ENCODE peak calls at places on chromosomes 2 and 18, in nine cellular contexts. One of them, this sample, is unnamed.

GRCh38 chr2:134461511-134461910 is 207.6 kb downstream of the MGAT5 start:
- DNase-seq in Kasumi-1: no peak
- DNase-seq in mesothelial cell of epicardium: no peak
- DNase-seq in GM18507: no peak
- DNase-seq in activated naive CD4-positive, alpha-beta T cell treated with anti-CD3 and anti-CD28 coated beads, Interleukin-2, amount 50 U/mL, for 16 hours: no peak
- DNase-seq in CD4-positive, alpha-beta memory T cell: no peak
- DNase-seq in CD8-positive, alpha-beta T cell: no peak
- DNase-seq in mesendoderm: no peak
- DNase-seq in stimulated activated CD4-positive, alpha-beta T cell treated with anti-CD3 and anti-CD28 coated beads, Interleukin-1b, Interleukin-23, amount 100 ng/mL, for 24 hours: no peak
- DNase-seq in this sample: no peak

GRCh38 chr18:12239426-12239825 is 14.7 kb upstream of the CIDEA start:
- DNase-seq in Kasumi-1: no peak
- DNase-seq in mesothelial cell of epicardium: no peak
- DNase-seq in GM18507: no peak
- DNase-seq in activated naive CD4-positive, alpha-beta T cell treated with anti-CD3 and anti-CD28 coated beads, Interleukin-2, amount 50 U/mL, for 16 hours: no peak
- DNase-seq in CD4-positive, alpha-beta memory T cell: no peak
- DNase-seq in CD8-positive, alpha-beta T cell: no peak
- DNase-seq in mesendoderm: no peak
- DNase-seq in stimulated activated CD4-positive, alpha-beta T cell treated with anti-CD3 and anti-CD28 coated beads, Interleukin-1b, Interleukin-23, amount 100 ng/mL, for 24 hours: no peak
- DNase-seq in this sample: no peak

GRCh38 chr2:147844691-147845607 is at the start of gene ACVR2A:
- DNase-seq in Kasumi-1: peak; percentile 66
- DNase-seq in mesothelial cell of epicardium: peak; percentile 23
- DNase-seq in GM18507: no peak
- DNase-seq in activated naive CD4-positive, alpha-beta T cell treated with anti-CD3 and anti-CD28 coated beads, Interleukin-2, amount 50 U/mL, for 16 hours: peak; percentile 36
- DNase-seq in CD4-positive, alpha-beta memory T cell: peak; percentile 67
- DNase-seq in CD8-positive, alpha-beta T cell: peak; percentile 62
- DNase-seq in mesendoderm: peak; percentile 78
- DNase-seq in stimulated activated CD4-positive, alpha-beta T cell treated with anti-CD3 and anti-CD28 coated beads, Interleukin-1b, Interleukin-23, amount 100 ng/mL, for 24 hours: peak; percentile 17
- DNase-seq in this sample: peak; percentile 41

GRCh38 chr2:43157506-43158232 is 68.7 kb downstream of the ZFP36L2 start:
- DNase-seq in Kasumi-1: no peak
- DNase-seq in mesothelial cell of epicardium: no peak
- DNase-seq in GM18507: no peak
- DNase-seq in activated naive CD4-positive, alpha-beta T cell treated with anti-CD3 and anti-CD28 coated beads, Interleukin-2, amount 50 U/mL, for 16 hours: no peak
- DNase-seq in CD4-positive, alpha-beta memory T cell: no peak
- DNase-seq in CD8-positive, alpha-beta T cell: no peak
- DNase-seq in mesendoderm: no peak
- DNase-seq in stimulated activated CD4-positive, alpha-beta T cell treated with anti-CD3 and anti-CD28 coated beads, Interleukin-1b, Interleukin-23, amount 100 ng/mL, for 24 hours: no peak
- DNase-seq in this sample: no peak

GRCh38 chr2:219174146-219174545 is 2.6 kb downstream of the CNPPD1 start:
- DNase-seq in Kasumi-1: no peak
- DNase-seq in mesothelial cell of epicardium: no peak
- DNase-seq in GM18507: no peak
- DNase-seq in activated naive CD4-positive, alpha-beta T cell treated with anti-CD3 and anti-CD28 coated beads, Interleukin-2, amount 50 U/mL, for 16 hours: no peak
- DNase-seq in CD4-positive, alpha-beta memory T cell: no peak
- DNase-seq in CD8-positive, alpha-beta T cell: no peak
- DNase-seq in mesendoderm: no peak
- DNase-seq in stimulated activated CD4-positive, alpha-beta T cell treated with anti-CD3 and anti-CD28 coated beads, Interleukin-1b, Interleukin-23, amount 100 ng/mL, for 24 hours: no peak
- DNase-seq in this sample: no peak

GRCh38 chr2:109164739-109165221 is 35.8 kb downstream of the SH3RF3 start:
- DNase-seq in Kasumi-1: peak; percentile 54
- DNase-seq in mesothelial cell of epicardium: no peak
- DNase-seq in GM18507: no peak
- DNase-seq in activated naive CD4-positive, alpha-beta T cell treated with anti-CD3 and anti-CD28 coated beads, Interleukin-2, amount 50 U/mL, for 16 hours: no peak
- DNase-seq in CD4-positive, alpha-beta memory T cell: no peak
- DNase-seq in CD8-positive, alpha-beta T cell: no peak
- DNase-seq in mesendoderm: no peak
- DNase-seq in stimulated activated CD4-positive, alpha-beta T cell treated with anti-CD3 and anti-CD28 coated beads, Interleukin-1b, Interleukin-23, amount 100 ng/mL, for 24 hours: no peak
- DNase-seq in this sample: no peak

GRCh38 chr18:50096766-50097435 is 98.0 kb downstream of the MYO5B start:
- DNase-seq in Kasumi-1: no peak
- DNase-seq in mesothelial cell of epicardium: no peak
- DNase-seq in GM18507: no peak
- DNase-seq in activated naive CD4-positive, alpha-beta T cell treated with anti-CD3 and anti-CD28 coated beads, Interleukin-2, amount 50 U/mL, for 16 hours: no peak
- DNase-seq in CD4-positive, alpha-beta memory T cell: no peak
- DNase-seq in CD8-positive, alpha-beta T cell: no peak
- DNase-seq in mesendoderm: no peak
- DNase-seq in stimulated activated CD4-positive, alpha-beta T cell treated with anti-CD3 and anti-CD28 coated beads, Interleukin-1b, Interleukin-23, amount 100 ng/mL, for 24 hours: no peak
- DNase-seq in this sample: no peak

GRCh38 chr2:134170269-134170668 is 83.6 kb upstream of the MGAT5 start:
- DNase-seq in Kasumi-1: no peak
- DNase-seq in mesothelial cell of epicardium: no peak
- DNase-seq in GM18507: no peak
- DNase-seq in activated naive CD4-positive, alpha-beta T cell treated with anti-CD3 and anti-CD28 coated beads, Interleukin-2, amount 50 U/mL, for 16 hours: no peak
- DNase-seq in CD4-positive, alpha-beta memory T cell: no peak
- DNase-seq in CD8-positive, alpha-beta T cell: no peak
- DNase-seq in mesendoderm: no peak
- DNase-seq in stimulated activated CD4-positive, alpha-beta T cell treated with anti-CD3 and anti-CD28 coated beads, Interleukin-1b, Interleukin-23, amount 100 ng/mL, for 24 hours: no peak
- DNase-seq in this sample: no peak

GRCh38 chr2:96164459-96165184 is 19.4 kb upstream of the DUSP2 start:
- DNase-seq in Kasumi-1: no peak
- DNase-seq in mesothelial cell of epicardium: no peak
- DNase-seq in GM18507: peak; percentile 84
- DNase-seq in activated naive CD4-positive, alpha-beta T cell treated with anti-CD3 and anti-CD28 coated beads, Interleukin-2, amount 50 U/mL, for 16 hours: peak; percentile 42
- DNase-seq in CD4-positive, alpha-beta memory T cell: peak; percentile 57
- DNase-seq in CD8-positive, alpha-beta T cell: peak; percentile 80
- DNase-seq in mesendoderm: peak; percentile 75
- DNase-seq in stimulated activated CD4-positive, alpha-beta T cell treated with anti-CD3 and anti-CD28 coated beads, Interleukin-1b, Interleukin-23, amount 100 ng/mL, for 24 hours: no peak
- DNase-seq in this sample: peak; percentile 74

GRCh38 chr2:232896700-232897385 is 26.8 kb downstream of the SNORC start:
- DNase-seq in Kasumi-1: no peak
- DNase-seq in mesothelial cell of epicardium: no peak
- DNase-seq in GM18507: no peak
- DNase-seq in activated naive CD4-positive, alpha-beta T cell treated with anti-CD3 and anti-CD28 coated beads, Interleukin-2, amount 50 U/mL, for 16 hours: no peak
- DNase-seq in CD4-positive, alpha-beta memory T cell: no peak
- DNase-seq in CD8-positive, alpha-beta T cell: no peak
- DNase-seq in mesendoderm: no peak
- DNase-seq in stimulated activated CD4-positive, alpha-beta T cell treated with anti-CD3 and anti-CD28 coated beads, Interleukin-1b, Interleukin-23, amount 100 ng/mL, for 24 hours: no peak
- DNase-seq in this sample: no peak

GRCh38 chr2:221610249-221610648 is 38.1 kb upstream of the EPHA4 start:
- DNase-seq in Kasumi-1: no peak
- DNase-seq in mesothelial cell of epicardium: no peak
- DNase-seq in GM18507: no peak
- DNase-seq in activated naive CD4-positive, alpha-beta T cell treated with anti-CD3 and anti-CD28 coated beads, Interleukin-2, amount 50 U/mL, for 16 hours: no peak
- DNase-seq in CD4-positive, alpha-beta memory T cell: no peak
- DNase-seq in CD8-positive, alpha-beta T cell: no peak
- DNase-seq in mesendoderm: no peak
- DNase-seq in stimulated activated CD4-positive, alpha-beta T cell treated with anti-CD3 and anti-CD28 coated beads, Interleukin-1b, Interleukin-23, amount 100 ng/mL, for 24 hours: no peak
- DNase-seq in this sample: no peak

GRCh38 chr18:47669815-47670214 is 260.6 kb downstream of the SMAD2 start:
- DNase-seq in Kasumi-1: no peak
- DNase-seq in mesothelial cell of epicardium: no peak
- DNase-seq in GM18507: no peak
- DNase-seq in activated naive CD4-positive, alpha-beta T cell treated with anti-CD3 and anti-CD28 coated beads, Interleukin-2, amount 50 U/mL, for 16 hours: no peak
- DNase-seq in CD4-positive, alpha-beta memory T cell: no peak
- DNase-seq in CD8-positive, alpha-beta T cell: no peak
- DNase-seq in mesendoderm: no peak
- DNase-seq in stimulated activated CD4-positive, alpha-beta T cell treated with anti-CD3 and anti-CD28 coated beads, Interleukin-1b, Interleukin-23, amount 100 ng/mL, for 24 hours: no peak
- DNase-seq in this sample: no peak

GRCh38 chr2:25215948-25216679 is 47.7 kb upstream of the POMC start:
- DNase-seq in Kasumi-1: peak; percentile 25
- DNase-seq in mesothelial cell of epicardium: peak; percentile 79
- DNase-seq in GM18507: peak; percentile 70
- DNase-seq in activated naive CD4-positive, alpha-beta T cell treated with anti-CD3 and anti-CD28 coated beads, Interleukin-2, amount 50 U/mL, for 16 hours: peak; percentile 86
- DNase-seq in CD4-positive, alpha-beta memory T cell: peak; percentile 84
- DNase-seq in CD8-positive, alpha-beta T cell: peak; percentile 96
- DNase-seq in mesendoderm: peak; percentile 90
- DNase-seq in stimulated activated CD4-positive, alpha-beta T cell treated with anti-CD3 and anti-CD28 coated beads, Interleukin-1b, Interleukin-23, amount 100 ng/mL, for 24 hours: peak; percentile 76
- DNase-seq in this sample: peak; percentile 81

GRCh38 chr18:40222736-40223135 is 1732.3 kb upstream of the PIK3C3 start:
- DNase-seq in Kasumi-1: no peak
- DNase-seq in mesothelial cell of epicardium: no peak
- DNase-seq in GM18507: no peak
- DNase-seq in activated naive CD4-positive, alpha-beta T cell treated with anti-CD3 and anti-CD28 coated beads, Interleukin-2, amount 50 U/mL, for 16 hours: no peak
- DNase-seq in CD4-positive, alpha-beta memory T cell: no peak
- DNase-seq in CD8-positive, alpha-beta T cell: no peak
- DNase-seq in mesendoderm: no peak
- DNase-seq in stimulated activated CD4-positive, alpha-beta T cell treated with anti-CD3 and anti-CD28 coated beads, Interleukin-1b, Interleukin-23, amount 100 ng/mL, for 24 hours: no peak
- DNase-seq in this sample: no peak

GRCh38 chr2:16718551-16719404 is 53.1 kb upstream of the CYRIA start:
- DNase-seq in Kasumi-1: no peak
- DNase-seq in mesothelial cell of epicardium: no peak
- DNase-seq in GM18507: no peak
- DNase-seq in activated naive CD4-positive, alpha-beta T cell treated with anti-CD3 and anti-CD28 coated beads, Interleukin-2, amount 50 U/mL, for 16 hours: no peak
- DNase-seq in CD4-positive, alpha-beta memory T cell: no peak
- DNase-seq in CD8-positive, alpha-beta T cell: no peak
- DNase-seq in mesendoderm: no peak
- DNase-seq in stimulated activated CD4-positive, alpha-beta T cell treated with anti-CD3 and anti-CD28 coated beads, Interleukin-1b, Interleukin-23, amount 100 ng/mL, for 24 hours: no peak
- DNase-seq in this sample: no peak